ENCODE peak calls at places on chromosomes 11 and 22, in five cellular contexts. R, S, K, T and A are unnamed samples.

GRCh38 chr11:29962243-29962642 is 54.6 kb downstream of the KCNA4 start:
- DNase-seq in R (no peak), K (no peak), S (no peak), T (no peak), A (no peak)

GRCh38 chr11:113083571-113083970 is 122.4 kb downstream of the NCAM1 start:
- DNase-seq in S (no peak), R (no peak), T (no peak), K (no peak), A (no peak)

GRCh38 chr11:66131937-66132632 is 62.0 kb downstream of the PACS1 start:
- DNase-seq in K (no peak), R (no peak), T (no peak), S (no peak), A (no peak)

GRCh38 chr22:21816787-21817496 is 50.5 kb downstream of the MAPK1 start:
- DNase-seq in K (peak), R (no peak), S (no peak), T (no peak), A (peak)

GRCh38 chr11:44300881-44301855 is 8.8 kb downstream of the ALX4 start:
- DNase-seq in T (no peak), K (no peak), S (no peak), R (no peak), A (peak)

GRCh38 chr11:132278801-132279574 is 908.6 kb downstream of the NTM start:
- DNase-seq in R (no peak), T (no peak), K (peak), S (no peak), A (peak)

GRCh38 chr11:80388133-80388532 is 947.3 kb upstream of the TENM4 start:
- DNase-seq in T (no peak), K (no peak), S (no peak), R (no peak), A (no peak)

GRCh38 chr11:123137496-123138270 is 57.4 kb downstream of the CLMP start:
- DNase-seq in S (peak), K (peak), T (peak), R (peak), A (peak)

GRCh38 chr11:132632641-132633124 is 899.6 kb downstream of the OPCML start:
- DNase-seq in S (no peak), K (peak), T (no peak), R (no peak), A (peak)

GRCh38 chr22:37906364-37907008 is 389 bp downstream of the MICALL1 start:
- DNase-seq in R (peak), T (no peak), S (no peak), K (no peak), A (no peak)

GRCh38 chr11:128619540-128620305 is 32.4 kb upstream of the ETS1 start:
- DNase-seq in T (no peak), R (no peak), S (no peak), K (no peak), A (no peak)

GRCh38 chr11:17782938-17783337 is 48.4 kb downstream of the KCNC1 start:
- DNase-seq in R (peak), K (no peak), S (no peak), T (no peak), A (no peak)

GRCh38 chr11:2385156-2386151 is 8.3 kb downstream of the CD81 start:
- DNase-seq in R (peak), T (no peak), K (no peak), S (no peak), A (no peak)

GRCh38 chr11:68889948-68890446 is 13.6 kb downstream of the MRPL21 start:
- DNase-seq in R (peak), S (no peak), T (no peak), K (peak), A (peak)
- TF ChIP-seq CTCF in R (peak), S (no peak), T (peak), K (peak), A (peak)

GRCh38 chr22:19438286-19438685 is 5.9 kb downstream of the MRPL40 start:
- DNase-seq in T (no peak), S (no peak), K (no peak), R (no peak), A (no peak)
- H3K4me3 ChIP-seq in T (no peak), S (no peak), K (no peak), R (no peak), A (no peak)

GRCh38 chr22:20116951-20117645 is at the start of gene TRMT2A:
- DNase-seq in K (peak), S (peak), R (peak), T (peak), A (peak)
- TF ChIP-seq CTCF in K (peak), S (no peak), R (no peak), T (peak), A (peak)

GRCh38 chr11:67419330-67420049 is 4.0 kb downstream of the CARNS1 start:
- DNase-seq in R (no peak), K (no peak), T (no peak), S (no peak), A (no peak)
- H3K4me3 ChIP-seq in R (no peak), K (no peak), T (no peak), S (no peak), A (no peak)

GRCh38 chr11:48207881-48208280 is 8.7 kb upstream of the OR4B1 start:
- DNase-seq in S (no peak), T (no peak), R (no peak), K (no peak), A (no peak)

GRCh38 chr11:48210052-48210451 is 6.6 kb upstream of the OR4B1 start:
- DNase-seq in T (no peak), K (no peak), S (no peak), R (no peak), A (peak)
- TF ChIP-seq CTCF in T (no peak), K (no peak), S (no peak), R (no peak), A (peak)

GRCh38 chr11:119030329-119031047 is at the start of gene SLC37A4:
- DNase-seq in S (peak), K (peak), T (peak), R (peak), A (peak)
- H3K4me3 ChIP-seq in S (peak), K (peak), T (peak), R (peak), A (peak)

DNA sequence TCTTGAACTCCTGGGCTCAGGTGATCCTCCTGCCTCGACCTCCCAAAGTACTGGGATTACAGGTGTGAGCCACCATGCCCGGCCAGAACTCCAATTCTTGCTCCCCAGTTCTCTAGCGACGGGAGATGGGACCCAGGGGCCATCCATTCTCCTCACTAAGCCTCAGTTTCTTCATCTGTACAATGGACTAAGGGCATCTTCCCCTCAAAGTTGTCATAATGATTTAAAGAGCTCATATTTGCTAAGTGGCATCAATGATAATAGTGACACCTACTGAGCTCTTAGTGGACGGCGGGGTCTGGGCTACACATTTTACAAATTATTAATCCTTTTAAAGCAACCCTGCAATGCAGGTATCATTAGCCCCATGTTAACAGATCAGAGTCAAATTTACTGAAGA is 34.5 kb downstream of the KIAA0930 start:
- DNase-seq in K (no peak), R (peak), S (no peak), T (no peak), A (no peak)
- TF ChIP-seq CTCF in K (no peak), R (no peak), S (no peak), T (no peak), A (peak)